ENCODE peak calls at places on chromosomes 16 and 17, in seven cellular contexts. B is NCI-H1048; W is globus pallidus; O is stimulated activated CD8-positive, alpha-beta memory T cell treated with anti-CD3 and anti-CD28 coated beads, Interleukin-7, amount 100 ng/mL, for 48 hours; K is GDM1; C is Calu3; F is RWPE1. Q is an unnamed sample.

GRCh38 chr16:88610080-88610479 is 28.3 kb upstream of the IL17C start:
- DNase-seq in B (no peak), W (no peak), O (no peak), K (no peak), C (no peak), F (no peak), Q (no peak)

GRCh38 chr16:27446721-27447120 is 44.7 kb downstream of the IL21R start:
- DNase-seq in B (no peak), W (no peak), O (peak), K (no peak), C (no peak), F (no peak), Q (no peak)

GRCh38 chr17:52148969-52149351 is 9.6 kb downstream of the CA10 start:
- DNase-seq in B (no peak), W (no peak), O (no peak), K (no peak), C (peak), F (peak), Q (no peak)

GRCh38 chr17:5299383-5299782 is 17.3 kb downstream of the RABEP1 start:
- DNase-seq in B (no peak), W (no peak), O (no peak), K (no peak), C (no peak), F (no peak), Q (no peak)

GRCh38 chr17:79214459-79214858 is 139.8 kb downstream of the ENGASE start:
- DNase-seq in B (no peak), W (no peak), O (no peak), K (no peak), C (no peak), F (no peak), Q (no peak)

GRCh38 chr17:42378597-42379594 is 9.3 kb downstream of the STAT3 start:
- DNase-seq in B (no peak), W (peak), O (no peak), K (no peak), C (no peak), F (peak), Q (peak)

GRCh38 chr17:35795007-35795870 is at the start of gene MMP28:
- DNase-seq in B (no peak), W (no peak), O (peak), K (peak), C (peak), F (peak), Q (peak)

GRCh38 chr17:1590031-1590746 is 27.6 kb upstream of the PITPNA start:
- DNase-seq in B (no peak), W (no peak), O (no peak), K (no peak), C (peak), F (peak), Q (no peak)

GRCh38 chr17:32483451-32484019 is 3.3 kb upstream of the CDK5R1 start:
- DNase-seq in B (no peak), W (peak), O (no peak), K (peak), C (no peak), F (peak), Q (peak)

GRCh38 chr17:48336986-48337385 is 93.0 kb downstream of the SKAP1 start:
- DNase-seq in B (no peak), W (no peak), O (no peak), K (no peak), C (no peak), F (no peak), Q (no peak)

GRCh38 chr17:16934133-16934795 is 37.7 kb downstream of the TNFRSF13B start:
- DNase-seq in B (no peak), W (no peak), O (no peak), K (no peak), C (no peak), F (no peak), Q (no peak)

GRCh38 chr17:79987187-79987889 is 48.3 kb downstream of the TBC1D16 start:
- DNase-seq in B (no peak), W (no peak), O (no peak), K (no peak), C (peak), F (no peak), Q (no peak)

GRCh38 chr17:80826955-80827645 is 164.5 kb upstream of the CHMP6 start:
- DNase-seq in B (no peak), W (peak), O (no peak), K (peak), C (no peak), F (peak), Q (peak)

GRCh38 chr17:80751460-80752368 is 207.1 kb downstream of the RPTOR start:
- DNase-seq in B (no peak), W (peak), O (no peak), K (no peak), C (no peak), F (no peak), Q (no peak)

GRCh38 chr16:10122546-10122945 is 59.7 kb downstream of the GRIN2A start:
- DNase-seq in B (no peak), W (no peak), O (no peak), K (no peak), C (peak), F (peak), Q (peak)

GRCh38 chr17:65048441-65048840 is 8.1 kb downstream of the GNA13 start:
- DNase-seq in B (no peak), W (no peak), O (no peak), K (no peak), C (no peak), F (no peak), Q (no peak)

Q was measured in Kasumi-1.